ENCODE peak calls at places on chromosomes 5 and 9, in nine cellular contexts. A is neural progenitor cell; C is activated CD8-positive, alpha-beta T cell treated with anti-CD3 and anti-CD28 coated beads for 36 hours; I is PC-9; V is choroid plexus epithelial cell; R is left ventricle myocardium inferior; U is MM.1S; D is B cell; Q is lung. P is an unnamed sample.
A peak's percentile ranks its signal among the peaks of the same experiment; 100 is the strongest.

GRCh38 chr5:171997011-171997410 is 9.4 kb downstream of the FBXW11 start:
- DNase-seq in U (no peak), C (no peak), R (no peak), I (no peak), Q (no peak), A (no peak), V (no peak), D (no peak), P (no peak)

GRCh38 chr9:13568851-13569618 is 289.5 kb upstream of the MPDZ start:
- DNase-seq in V (no peak), C (no peak), D (no peak), I (no peak), Q (no peak), U (peak; percentile 9), R (peak; percentile 17), A (peak; percentile 31), P (no peak)

GRCh38 chr9:112288029-112288428 is 45.4 kb downstream of the PTBP3 start:
- DNase-seq in Q (no peak), C (no peak), V (peak; percentile 83), U (no peak), D (no peak), R (no peak), A (no peak), I (no peak), P (no peak)

GRCh38 chr5:179806250-179807045 is at the start of gene MGAT4B:
- DNase-seq in I (peak; percentile 83), C (peak; percentile 65), D (peak; percentile 87), A (peak; percentile 89), U (peak; percentile 82), Q (peak; percentile 73), V (peak; percentile 77), R (peak; percentile 80), P (peak; percentile 96)

GRCh38 chr5:10579537-10580521 is 16.0 kb downstream of the ANKRD33B start:
- DNase-seq in A (no peak), V (no peak), I (no peak), R (no peak), U (no peak), D (peak; percentile 46), C (no peak), Q (no peak), P (no peak)

GRCh38 chr9:14993061-14993800 is 83.0 kb upstream of the FREM1 start:
- DNase-seq in A (peak; percentile 95), D (peak; percentile 4), Q (peak; percentile 85), C (peak; percentile 30), V (peak; percentile 77), R (peak; percentile 87), I (peak; percentile 85), U (no peak), P (no peak)

GRCh38 chr5:80665057-80665456 is 10.3 kb upstream of the DHFR start:
- DNase-seq in R (no peak), D (no peak), U (no peak), C (no peak), Q (no peak), V (no peak), I (no peak), A (no peak), P (no peak)

GRCh38 chr5:132283423-132284043 is 10.7 kb upstream of the SLC22A4 start:
- DNase-seq in A (no peak), U (no peak), V (peak; percentile 91), D (no peak), Q (no peak), R (no peak), C (no peak), I (no peak), P (no peak)

GRCh38 chr5:95563367-95563766 is 8.5 kb downstream of the ARSK start:
- DNase-seq in I (no peak), C (no peak), A (no peak), V (no peak), U (no peak), Q (no peak), R (no peak), D (no peak), P (no peak)

GRCh38 chr5:53469946-53470687 is 10.3 kb upstream of the FST start:
- DNase-seq in D (no peak), C (no peak), R (no peak), A (no peak), U (no peak), Q (no peak), I (peak; percentile 11), V (peak; percentile 81), P (peak; percentile 9)

GRCh38 chr5:53406630-53407316 is 73.7 kb upstream of the FST start:
- DNase-seq in I (peak; percentile 27), Q (no peak), V (peak; percentile 91), D (no peak), C (no peak), U (no peak), R (no peak), A (no peak), P (no peak)

GRCh38 chr5:157222506-157223230 is 42.0 kb downstream of the ITK start:
- DNase-seq in I (no peak), C (peak; percentile 88), Q (no peak), U (peak; percentile 26), D (no peak), A (no peak), R (no peak), V (peak; percentile 63), P (no peak)

GRCh38 chr9:18018241-18018640 is 439.4 kb downstream of the SH3GL2 start:
- DNase-seq in D (no peak), I (no peak), R (no peak), A (no peak), Q (no peak), U (no peak), V (no peak), C (no peak), P (no peak)

GRCh38 chr9:18018661-18019060 is 439.8 kb downstream of the SH3GL2 start:
- DNase-seq in R (no peak), Q (no peak), C (no peak), A (no peak), D (no peak), I (no peak), U (no peak), V (no peak), P (no peak)

GRCh38 chr9:18014556-18014955 is 435.7 kb downstream of the SH3GL2 start:
- DNase-seq in U (no peak), D (no peak), Q (no peak), I (no peak), V (no peak), R (no peak), C (no peak), A (no peak), P (no peak)

GRCh38 chr9:18020254-18020745 is 441.4 kb downstream of the SH3GL2 start:
- DNase-seq in V (no peak), R (no peak), C (no peak), Q (no peak), D (no peak), I (no peak), A (no peak), U (no peak), P (no peak)

DNA sequence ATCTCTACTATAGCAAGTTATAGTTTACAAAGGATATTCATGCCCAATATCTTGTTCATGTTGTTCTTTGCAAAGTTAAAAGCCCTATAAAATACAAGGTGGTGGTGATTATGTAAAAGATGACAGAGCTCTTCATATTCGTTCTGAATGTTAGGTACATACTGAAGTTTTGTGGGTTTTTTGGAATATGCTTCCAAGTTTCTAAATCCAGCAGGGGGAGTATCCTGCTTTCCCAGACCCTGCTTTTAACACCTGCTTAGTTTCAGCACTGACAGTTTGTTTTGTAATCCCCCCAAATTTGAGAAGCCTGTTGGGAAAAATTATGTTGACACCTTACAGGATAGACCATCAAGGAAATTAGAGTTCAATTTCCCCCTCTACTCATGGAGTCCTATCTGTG is 438.3 kb downstream of the SH3GL2 start:
- DNase-seq in U (no peak), A (no peak), Q (no peak), D (no peak), V (no peak), R (no peak), I (no peak), C (no peak), P (no peak)
- TF ChIP-seq CTCF in U (no peak), A (peak; percentile 38), Q (no peak), D (no peak), V (no peak), R (no peak), I (no peak), C (no peak), P (no peak)

DNA sequence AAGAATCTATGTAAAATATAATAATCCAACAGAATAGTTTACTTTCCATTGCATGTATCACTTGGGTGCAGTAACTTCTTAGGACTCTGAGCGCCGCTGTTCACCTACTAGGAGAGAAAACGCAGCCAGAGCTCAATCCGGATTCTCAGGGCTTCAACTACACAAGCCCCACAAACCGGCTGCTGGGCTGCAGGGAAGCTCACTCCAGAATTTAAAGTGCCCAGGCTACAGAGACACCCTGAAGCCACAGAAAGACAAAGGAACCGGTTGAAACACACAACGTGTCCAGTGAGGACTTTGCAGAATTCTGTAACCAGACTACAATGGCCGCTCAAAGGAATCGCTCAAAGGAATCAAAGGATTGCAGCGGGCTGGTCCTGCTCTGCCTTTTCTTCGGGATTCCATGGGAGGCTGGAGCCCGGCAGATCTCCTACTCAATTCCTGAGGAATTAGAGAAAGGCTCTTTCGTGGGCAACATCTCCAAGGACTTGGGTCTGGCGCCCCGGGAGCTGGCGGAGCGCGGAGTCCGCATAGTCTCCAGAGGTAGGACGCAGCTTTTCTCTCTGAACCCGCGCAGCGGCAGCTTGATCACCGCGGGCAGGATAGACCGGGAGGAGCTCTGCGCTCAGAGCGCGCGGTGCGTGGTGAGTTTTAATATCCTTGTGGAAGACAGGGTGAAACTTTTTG is at the start of gene PCDHGA10:
- DNase-seq in I (peak; percentile 58), A (peak; percentile 57), D (peak; percentile 58), U (peak; percentile 80), R (no peak), Q (no peak), V (peak; percentile 83), C (peak; percentile 75), P (peak; percentile 86)
- TF ChIP-seq CTCF in I (peak; percentile 86), A (peak; percentile 41), D (peak; percentile 82), U (peak; percentile 73), R (peak; percentile 66), Q (peak; percentile 14), V (peak; percentile 75), C (peak; percentile 79), P (peak; percentile 80)

DNA sequence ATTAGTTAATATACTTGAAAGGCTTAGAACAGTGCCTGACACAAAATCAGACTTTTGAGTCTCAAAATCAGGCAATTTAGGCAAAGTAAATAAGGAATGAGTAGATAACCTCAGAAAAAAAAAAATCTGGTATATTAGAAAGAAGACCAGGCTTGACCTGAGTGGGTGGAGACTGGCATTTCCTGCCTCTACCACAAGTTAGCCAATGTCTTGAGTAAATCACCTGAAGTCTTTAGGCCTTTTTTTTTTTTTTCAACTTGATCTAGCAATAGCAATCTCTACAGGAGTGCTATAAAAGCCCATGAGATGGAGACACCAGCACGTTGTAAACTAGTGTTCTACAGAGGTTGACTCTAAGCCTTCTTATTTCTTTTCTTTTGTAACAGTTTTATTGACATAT is 104.2 kb upstream of the RASEF start:
- DNase-seq in C (no peak), A (no peak), V (no peak), D (no peak), I (peak; percentile 48), U (peak; percentile 78), Q (no peak), R (no peak), P (no peak)
- TF ChIP-seq CTCF in C (no peak), A (no peak), V (no peak), D (no peak), I (no peak), U (no peak), Q (no peak), R (no peak), P (no peak)

DNA sequence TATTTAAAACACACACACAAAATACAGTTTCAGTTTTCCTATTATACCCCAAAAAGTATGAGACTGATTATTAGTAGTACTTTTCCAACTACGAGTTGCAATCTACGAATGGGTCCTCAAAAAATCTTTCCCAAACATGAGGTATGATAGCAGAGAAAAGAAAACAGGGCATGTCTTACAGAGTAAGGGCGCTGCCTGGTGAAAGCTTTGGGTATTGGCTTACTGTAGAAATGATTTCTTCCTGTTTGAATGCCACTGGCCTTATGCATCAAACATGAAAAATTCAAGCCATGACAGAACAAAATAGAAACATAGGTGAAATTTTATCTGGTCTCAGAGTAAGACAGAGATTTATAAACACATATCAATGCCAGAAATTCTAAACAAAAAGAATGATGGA is 448.0 kb downstream of the SPOCK1 start:
- DNase-seq in I (no peak), U (no peak), V (no peak), D (no peak), Q (no peak), R (no peak), C (no peak), A (no peak), P (no peak)
- TF ChIP-seq CTCF in I (peak; percentile 62), U (no peak), V (no peak), D (no peak), Q (no peak), R (peak; percentile 60), C (no peak), A (peak; percentile 49), P (no peak)

P was measured in GM13977.